ENCODE peak calls at places on chromosomes 6 and 20, in five cellular contexts. Z is neuronal stem cell; U is AG04450; W is CD8-positive, alpha-beta T cell; S is body of pancreas. K is an unnamed sample. For H3K9me3, the result is how much of the 10 kb centered on the place peaks cover.

GRCh38 chr20:32206383-32207210 is 946 bp downstream of the PLAGL2 start:
- DNase-seq in Z (no peak), S (no peak), W (no peak), U (no peak), K (no peak)

GRCh38 chr6:154506108-154506507 is 4.4 kb downstream of the CNKSR3 start:
- DNase-seq in Z (no peak), S (no peak), U (no peak), W (no peak), K (no peak)

GRCh38 chr6:113447088-113447831 is 409.9 kb upstream of the MARCKS start:
- DNase-seq in S (no peak), U (peak), Z (no peak), W (no peak), K (no peak)

GRCh38 chr20:48945840-48946514 is 24.5 kb downstream of the ARFGEF2 start:
- DNase-seq in W (no peak), U (no peak), S (peak), Z (no peak), K (no peak)

GRCh38 chr6:132651062-132651461 is 7.9 kb downstream of the TAAR1 start:
- DNase-seq in Z (no peak), W (no peak), S (no peak), U (no peak), K (no peak)

GRCh38 chr6:111872521-111873177 is 603 bp downstream of the FYN start:
- DNase-seq in S (no peak), U (no peak), Z (peak), W (peak), K (peak)

GRCh38 chr20:4667836-4668235 is 53.9 kb upstream of the PRND start:
- DNase-seq in Z (no peak), S (no peak), U (no peak), W (no peak), K (no peak)

GRCh38 chr6:57432162-57432561 is 114.7 kb downstream of the PRIM2 start:
- DNase-seq in S (no peak), U (peak), W (no peak), Z (no peak), K (no peak)

GRCh38 chr6:40492126-40492525 is 95.0 kb downstream of the LRFN2 start:
- DNase-seq in Z (no peak), U (no peak), S (no peak), W (no peak), K (no peak)

GRCh38 chr6:4913705-4914411 is 90.0 kb downstream of the RPP40 start:
- DNase-seq in Z (no peak), U (no peak), W (no peak), S (no peak), K (no peak)

GRCh38 chr20:5486377-5487054 is 169.8 kb upstream of the PROKR2 start:
- DNase-seq in U (no peak), W (no peak), Z (no peak), S (no peak), K (no peak)

GRCh38 chr6:165717732-165718465 is 54.9 kb upstream of the PDE10A start:
- DNase-seq in S (no peak), Z (no peak), U (peak), W (no peak), K (no peak)

GRCh38 chr6:138692978-138693909 is 80.3 kb upstream of the CCDC28A start:
- DNase-seq in W (peak), U (peak), Z (peak), S (peak), K (peak)

GRCh38 chr6:34451192-34451591 is 14.7 kb upstream of the PACSIN1 start:
- DNase-seq in Z (no peak), U (no peak), W (no peak), S (no peak), K (no peak)

GRCh38 chr20:54123587-54124180 is 50.1 kb downstream of the CYP24A1 start:
- DNase-seq in S (peak), Z (no peak), W (no peak), U (no peak), K (no peak)

GRCh38 chr6:112004397-112005341 is 49.2 kb upstream of the CCN6 start:
- DNase-seq in U (no peak), W (no peak), Z (no peak), S (no peak), K (no peak)

GRCh38 chr6:34745277-34746103 is 11.8 kb upstream of the SNRPC start:
- DNase-seq in W (no peak), Z (no peak), S (peak), U (peak), K (no peak)

GRCh38 chr6:125611573-125612399 is 137.6 kb upstream of the HEY2 start:
- DNase-seq in W (no peak), U (no peak), Z (peak), S (peak), K (no peak)

GRCh38 chr6:54805077-54805476 is 41.5 kb upstream of the FAM83B start:
- DNase-seq in Z (no peak), W (no peak), U (no peak), S (no peak), K (no peak)

GRCh38 chr20:13638162-13638495 is 603 bp downstream of the TASP1 start:
- DNase-seq in W (no peak), Z (no peak), S (no peak), U (no peak), K (no peak)

GRCh38 chr6:160344281-160344680 is 3.9 kb upstream of the SLC22A3 start:
- DNase-seq in U (no peak), W (no peak), Z (no peak), S (no peak), K (no peak)

GRCh38 chr6:125170376-125170775 is 16.8 kb downstream of the TPD52L1 start:
- DNase-seq in S (no peak), Z (no peak), W (no peak), U (no peak), K (no peak)

GRCh38 chr6:116779569-116780164 is 14.1 kb upstream of the FAM162B start:
- DNase-seq in Z (peak), S (no peak), W (no peak), U (no peak), K (no peak)

GRCh38 chr6:143759666-143760065 is 81.9 kb downstream of the PHACTR2 start:
- DNase-seq in S (no peak), W (no peak), Z (no peak), U (no peak), K (no peak)

GRCh38 chr6:31476515-31477139 is 21.3 kb upstream of the MICB start:
- DNase-seq in W (no peak), Z (no peak), U (no peak), S (no peak), K (no peak)

GRCh38 chr6:41636803-41637178 is 1.5 kb upstream of the MDFI start:
- DNase-seq in Z (no peak), S (peak), W (no peak), U (no peak), K (no peak)

GRCh38 chr6:168180548-168181011 is 101.6 kb upstream of the FRMD1 start:
- DNase-seq in W (no peak), S (no peak), Z (no peak), U (no peak), K (no peak)

GRCh38 chr20:19692100-19692499 is 66.0 kb upstream of the RIN2 start:
- DNase-seq in Z (no peak), U (no peak), S (no peak), W (no peak), K (no peak)

GRCh38 chr6:48766349-48766748 is 655.4 kb upstream of the PTCHD4 start:
- DNase-seq in U (peak), Z (no peak), W (no peak), S (no peak), K (no peak)

GRCh38 chr20:36315545-36316351 is 9.6 kb downstream of the DLGAP4 start:
- DNase-seq in U (no peak), W (no peak), S (no peak), Z (no peak), K (no peak)

GRCh38 chr6:5215799-5216198 is 45.0 kb downstream of the LYRM4 start:
- DNase-seq in Z (no peak), S (no peak), W (no peak), U (no peak), K (no peak)

GRCh38 chr20:34377072-34377847 is 14.2 kb downstream of the ITCH start:
- DNase-seq in S (no peak), Z (no peak), U (no peak), W (no peak), K (no peak)

GRCh38 chr6:104855507-104855906 is 4.2 kb downstream of the HACE1 start:
- DNase-seq in U (no peak), Z (no peak), W (no peak), S (no peak), K (no peak)

GRCh38 chr6:131053546-131054240 is 9.4 kb downstream of the EPB41L2 start:
- DNase-seq in S (no peak), U (no peak), Z (no peak), W (no peak), K (no peak)

GRCh38 chr6:111070407-111070743 is 16.9 kb upstream of the SLC16A10 start:
- DNase-seq in Z (no peak), S (no peak), U (no peak), W (no peak), K (no peak)

DNA sequence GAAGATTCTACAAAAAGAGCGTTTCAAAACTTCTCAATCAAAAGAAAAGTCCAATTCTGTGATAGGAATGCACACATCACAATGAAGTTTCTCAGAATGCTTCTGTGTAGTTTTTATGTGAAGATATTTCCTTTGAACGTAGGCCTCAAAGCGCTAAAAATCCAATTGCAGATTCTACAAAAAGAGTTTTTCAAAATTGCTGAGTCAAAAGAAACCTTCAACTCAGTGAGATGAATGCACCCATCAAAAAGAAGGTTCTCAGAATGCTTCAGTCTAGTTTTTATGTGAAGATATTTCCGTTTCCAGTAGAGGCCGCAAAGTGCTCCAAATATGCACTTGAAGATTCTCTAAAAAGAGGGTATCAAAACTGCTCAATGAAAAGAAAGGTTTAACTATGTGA is 319.7 kb upstream of the DEFB115 start:
- DNase-seq in Z (no peak), W (no peak), S (no peak), U (no peak), K (no peak)
- H3K9me3 ChIP-seq in Z (under half), W (under half), S (under half), U (under half), K (under half)

GRCh38 chr20:62104791-62105345 is 17.4 kb upstream of the LSM14B start:
- DNase-seq in W (no peak), S (no peak), U (no peak), Z (no peak), K (no peak)

GRCh38 chr20:62105592-62105991 is 16.7 kb upstream of the LSM14B start:
- DNase-seq in W (no peak), U (no peak), S (no peak), Z (no peak), K (no peak)

GRCh38 chr20:62101078-62101477 is 21.2 kb upstream of the LSM14B start:
- DNase-seq in U (no peak), Z (no peak), S (no peak), W (no peak), K (no peak)

GRCh38 chr20:62103508-62104233 is 18.6 kb upstream of the LSM14B start:
- DNase-seq in W (no peak), Z (no peak), S (no peak), U (no peak), K (no peak)

GRCh38 chr20:62104234-62104789 is 18.0 kb upstream of the LSM14B start:
- DNase-seq in U (no peak), Z (no peak), S (no peak), W (no peak), K (no peak)
- H3K9me3 ChIP-seq in U (half or more), Z (under half), S (under half), W (under half), K (under half)

DNA sequence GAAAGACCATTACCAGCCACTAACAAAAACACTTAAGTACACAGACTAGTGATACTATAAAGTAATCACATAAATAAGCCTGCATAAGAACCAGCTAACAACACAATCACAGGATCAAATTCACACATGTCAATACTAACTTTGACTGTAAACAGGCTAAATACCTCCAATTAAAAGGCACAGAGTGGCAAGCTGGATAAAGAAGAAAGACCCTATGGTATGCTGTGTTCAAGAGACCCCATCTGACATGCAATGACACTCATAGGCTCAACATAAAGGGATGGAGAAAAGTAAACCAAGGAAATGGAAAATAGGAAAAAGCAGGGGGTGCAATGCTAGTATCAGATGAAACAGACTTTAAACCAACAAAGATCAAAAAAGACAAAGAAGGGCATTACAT is 631.8 kb upstream of the NOX3 start:
- DNase-seq in W (no peak), S (no peak), Z (no peak), U (no peak), K (no peak)
- H3K9me3 ChIP-seq in W (under half), S (under half), Z (under half), U (under half), K (under half)

GRCh38 chr6:67544851-67545452 is 1090.1 kb upstream of the ADGRB3 start:
- DNase-seq in W (no peak), U (no peak), S (no peak), Z (no peak), K (no peak)
- H3K9me3 ChIP-seq in W (under half), U (under half), S (under half), Z (under half), K (under half)

GRCh38 chr6:12348530-12349511 is 58.7 kb downstream of the EDN1 start:
- DNase-seq in W (no peak), S (no peak), Z (no peak), U (peak), K (no peak)
- H3K9me3 ChIP-seq in W (under half), S (under half), Z (under half), U (under half), K (under half)

DNA sequence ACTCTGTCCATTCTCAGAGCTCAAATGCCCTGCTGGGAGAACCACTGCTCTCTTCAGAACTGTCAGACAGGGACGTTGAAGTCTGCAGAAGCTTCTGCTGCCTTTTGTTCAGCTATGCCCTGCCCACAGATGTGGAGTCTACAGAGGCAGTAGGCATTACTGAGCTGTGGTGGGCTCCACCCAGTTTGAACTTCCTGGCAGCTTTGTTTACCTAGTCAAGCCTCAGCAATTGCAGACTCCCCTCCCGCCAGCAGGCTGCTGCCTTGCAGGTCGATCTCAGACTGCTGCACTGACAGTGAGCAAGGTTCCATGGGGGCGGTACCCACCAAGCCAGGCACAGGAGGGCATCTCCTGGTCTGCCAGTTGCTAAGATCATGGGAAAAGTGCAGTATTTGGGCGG is 21.8 kb upstream of the UFL1 start:
- DNase-seq in S (no peak), U (no peak), W (peak), Z (no peak), K (peak)
- H3K9me3 ChIP-seq in S (under half), U (under half), W (under half), Z (under half), K (under half)

GRCh38 chr6:164412566-164412965 is 896.8 kb downstream of the C6orf118 start:
- DNase-seq in Z (no peak), W (no peak), S (no peak), U (no peak), K (no peak)

GRCh38 chr6:164414695-164415094 is 894.7 kb downstream of the C6orf118 start:
- DNase-seq in U (no peak), S (no peak), W (no peak), Z (no peak), K (no peak)

GRCh38 chr6:164419099-164419498 is 890.3 kb downstream of the C6orf118 start:
- DNase-seq in W (no peak), U (no peak), S (no peak), Z (no peak), K (no peak)

GRCh38 chr6:164415832-164416563 is 893.4 kb downstream of the C6orf118 start:
- DNase-seq in W (no peak), Z (peak), U (no peak), S (no peak), K (no peak)

DNA sequence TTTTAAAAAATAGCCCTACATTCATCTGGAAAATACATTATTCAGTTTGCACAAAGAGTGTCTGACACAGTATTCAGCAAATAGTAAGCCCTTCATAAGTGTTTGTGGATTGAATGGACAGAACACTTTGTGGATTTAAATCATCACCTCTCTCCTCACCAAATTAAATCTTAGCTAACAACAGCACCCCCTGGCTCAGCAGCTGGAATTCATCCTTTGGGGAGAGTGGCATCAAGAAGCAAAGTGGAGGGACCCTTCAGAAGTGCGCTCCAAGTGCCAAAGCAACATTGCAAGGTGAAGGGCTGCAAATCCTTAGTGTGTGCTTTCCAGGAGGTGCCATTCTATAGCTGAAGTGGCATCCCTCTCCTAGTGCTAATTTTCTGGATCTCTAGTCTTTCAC is 891.9 kb downstream of the C6orf118 start:
- DNase-seq in S (no peak), Z (no peak), U (no peak), W (no peak), K (no peak)
- H3K9me3 ChIP-seq in S (under half), Z (under half), U (under half), W (under half), K (under half)